ENCODE peak calls at places on chromosomes 2 and 18, in seven cellular contexts. One of them, this sample, is unnamed. For H3K4me1, the result is how much of the 10 kb centered on the place peaks cover.

GRCh38 chr2:205776139-205776538 is 93.8 kb downstream of the NRP2 start:
- DNase-seq in IMR-90: no peak
- DNase-seq in pancreas: peak
- DNase-seq in upper lobe of right lung: peak
- DNase-seq in sigmoid colon: no peak
- DNase-seq in upper lobe of left lung: peak
- DNase-seq in right lobe of liver: peak
- DNase-seq in this sample: peak

GRCh38 chr2:126915903-126916302 is 17.2 kb downstream of the TEX51 start:
- DNase-seq in IMR-90: no peak
- DNase-seq in right lobe of liver: no peak
- DNase-seq in pancreas: no peak
- DNase-seq in sigmoid colon: no peak
- DNase-seq in upper lobe of right lung: no peak
- DNase-seq in upper lobe of left lung: no peak
- DNase-seq in this sample: no peak

GRCh38 chr2:127626175-127626574 is 19.8 kb upstream of the GPR17 start:
- DNase-seq in IMR-90: no peak
- DNase-seq in sigmoid colon: peak
- DNase-seq in upper lobe of right lung: peak
- DNase-seq in pancreas: no peak
- DNase-seq in right lobe of liver: no peak
- DNase-seq in upper lobe of left lung: no peak
- DNase-seq in this sample: no peak

GRCh38 chr2:40458271-40458794 is 6.4 kb upstream of the SLC8A1 start:
- DNase-seq in upper lobe of right lung: no peak
- DNase-seq in sigmoid colon: no peak
- DNase-seq in upper lobe of left lung: no peak
- DNase-seq in pancreas: no peak
- DNase-seq in IMR-90: no peak
- DNase-seq in right lobe of liver: no peak
- DNase-seq in this sample: no peak

GRCh38 chr18:58611471-58612131 is 17.3 kb downstream of the ALPK2 start:
- DNase-seq in right lobe of liver: no peak
- DNase-seq in upper lobe of right lung: no peak
- DNase-seq in IMR-90: no peak
- DNase-seq in pancreas: no peak
- DNase-seq in upper lobe of left lung: no peak
- DNase-seq in sigmoid colon: no peak
- DNase-seq in this sample: peak

GRCh38 chr2:48178611-48179010 is 272.3 kb upstream of the FBXO11 start:
- DNase-seq in right lobe of liver: no peak
- DNase-seq in upper lobe of left lung: no peak
- DNase-seq in sigmoid colon: no peak
- DNase-seq in upper lobe of right lung: no peak
- DNase-seq in pancreas: no peak
- DNase-seq in IMR-90: no peak
- DNase-seq in this sample: no peak

GRCh38 chr2:181354626-181355025 is 102.6 kb upstream of the ITGA4 start:
- DNase-seq in IMR-90: peak
- DNase-seq in sigmoid colon: no peak
- DNase-seq in upper lobe of right lung: no peak
- DNase-seq in pancreas: no peak
- DNase-seq in right lobe of liver: no peak
- DNase-seq in upper lobe of left lung: no peak
- DNase-seq in this sample: no peak

GRCh38 chr2:223993634-223994232 is 36.5 kb downstream of the MRPL44 start:
- DNase-seq in IMR-90: peak
- DNase-seq in upper lobe of left lung: peak
- DNase-seq in sigmoid colon: peak
- DNase-seq in pancreas: peak
- DNase-seq in upper lobe of right lung: no peak
- DNase-seq in right lobe of liver: peak
- DNase-seq in this sample: peak

GRCh38 chr2:30217644-30218361 is 13.5 kb upstream of the LBH start:
- DNase-seq in right lobe of liver: no peak
- DNase-seq in IMR-90: no peak
- DNase-seq in pancreas: peak
- DNase-seq in upper lobe of right lung: peak
- DNase-seq in upper lobe of left lung: peak
- DNase-seq in sigmoid colon: peak
- DNase-seq in this sample: peak

GRCh38 chr2:146984014-146984413 is 860.8 kb upstream of the ACVR2A start:
- DNase-seq in right lobe of liver: no peak
- DNase-seq in sigmoid colon: no peak
- DNase-seq in upper lobe of right lung: no peak
- DNase-seq in upper lobe of left lung: no peak
- DNase-seq in IMR-90: no peak
- DNase-seq in pancreas: no peak
- DNase-seq in this sample: no peak

GRCh38 chr2:150222317-150222716 is 265.1 kb downstream of the RND3 start:
- DNase-seq in upper lobe of right lung: no peak
- DNase-seq in sigmoid colon: no peak
- DNase-seq in upper lobe of left lung: no peak
- DNase-seq in IMR-90: no peak
- DNase-seq in right lobe of liver: no peak
- DNase-seq in pancreas: no peak
- DNase-seq in this sample: no peak

GRCh38 chr18:41585512-41585911 is 369.5 kb upstream of the PIK3C3 start:
- DNase-seq in right lobe of liver: no peak
- DNase-seq in sigmoid colon: no peak
- DNase-seq in IMR-90: no peak
- DNase-seq in pancreas: no peak
- DNase-seq in upper lobe of left lung: no peak
- DNase-seq in upper lobe of right lung: no peak
- DNase-seq in this sample: no peak

GRCh38 chr2:66445076-66445724 is 10.3 kb downstream of the MEIS1 start:
- DNase-seq in upper lobe of right lung: no peak
- DNase-seq in upper lobe of left lung: no peak
- DNase-seq in sigmoid colon: peak
- DNase-seq in pancreas: peak
- DNase-seq in IMR-90: no peak
- DNase-seq in right lobe of liver: peak
- DNase-seq in this sample: peak

GRCh38 chr2:197092431-197092830 is 165.9 kb upstream of the PGAP1 start:
- DNase-seq in pancreas: no peak
- DNase-seq in sigmoid colon: peak
- DNase-seq in upper lobe of right lung: no peak
- DNase-seq in upper lobe of left lung: no peak
- DNase-seq in right lobe of liver: no peak
- DNase-seq in IMR-90: peak
- DNase-seq in this sample: no peak

GRCh38 chr2:69911985-69912563 is 2.8 kb upstream of the MXD1 start:
- DNase-seq in right lobe of liver: no peak
- DNase-seq in pancreas: no peak
- DNase-seq in sigmoid colon: no peak
- DNase-seq in upper lobe of right lung: no peak
- DNase-seq in IMR-90: peak
- DNase-seq in upper lobe of left lung: no peak
- DNase-seq in this sample: no peak

GRCh38 chr2:20446917-20447436 is at the start of gene RHOB:
- DNase-seq in pancreas: peak
- DNase-seq in IMR-90: peak
- DNase-seq in right lobe of liver: peak
- DNase-seq in upper lobe of right lung: peak
- DNase-seq in upper lobe of left lung: peak
- DNase-seq in sigmoid colon: peak
- DNase-seq in this sample: peak

GRCh38 chr2:39851691-39852110 is 72.6 kb upstream of the THUMPD2 start:
- DNase-seq in upper lobe of right lung: no peak
- DNase-seq in sigmoid colon: no peak
- DNase-seq in right lobe of liver: no peak
- DNase-seq in upper lobe of left lung: no peak
- DNase-seq in pancreas: no peak
- DNase-seq in IMR-90: peak
- DNase-seq in this sample: peak

GRCh38 chr2:66869076-66869475 is 434.2 kb downstream of the MEIS1 start:
- DNase-seq in IMR-90: peak
- DNase-seq in pancreas: no peak
- DNase-seq in sigmoid colon: no peak
- DNase-seq in upper lobe of right lung: no peak
- DNase-seq in right lobe of liver: no peak
- DNase-seq in upper lobe of left lung: no peak
- DNase-seq in this sample: no peak

GRCh38 chr18:48817021-48817461 is 133.7 kb downstream of the SMAD7 start:
- DNase-seq in pancreas: no peak
- DNase-seq in upper lobe of left lung: peak
- DNase-seq in IMR-90: no peak
- DNase-seq in right lobe of liver: no peak
- DNase-seq in sigmoid colon: peak
- DNase-seq in upper lobe of right lung: peak
- DNase-seq in this sample: peak

GRCh38 chr2:159083601-159084000 is 115.2 kb downstream of the TANC1 start:
- DNase-seq in right lobe of liver: no peak
- DNase-seq in pancreas: no peak
- DNase-seq in upper lobe of right lung: no peak
- DNase-seq in sigmoid colon: no peak
- DNase-seq in IMR-90: peak
- DNase-seq in upper lobe of left lung: no peak
- DNase-seq in this sample: no peak

GRCh38 chr2:34102359-34102758 is 503.3 kb upstream of the FAM98A start:
- DNase-seq in upper lobe of right lung: no peak
- DNase-seq in sigmoid colon: no peak
- DNase-seq in upper lobe of left lung: no peak
- DNase-seq in IMR-90: peak
- DNase-seq in right lobe of liver: no peak
- DNase-seq in pancreas: no peak
- DNase-seq in this sample: no peak

GRCh38 chr18:55821219-55821618 is 233.2 kb upstream of the TCF4 start:
- DNase-seq in pancreas: no peak
- DNase-seq in IMR-90: peak
- DNase-seq in upper lobe of right lung: no peak
- DNase-seq in sigmoid colon: no peak
- DNase-seq in upper lobe of left lung: no peak
- DNase-seq in right lobe of liver: no peak
- DNase-seq in this sample: no peak

GRCh38 chr2:101027852-101028251 is 25.8 kb downstream of the RPL31 start:
- DNase-seq in IMR-90: no peak
- DNase-seq in pancreas: no peak
- DNase-seq in sigmoid colon: no peak
- DNase-seq in upper lobe of right lung: no peak
- DNase-seq in upper lobe of left lung: no peak
- DNase-seq in right lobe of liver: no peak
- DNase-seq in this sample: no peak

GRCh38 chr2:101037161-101037755 is 35.2 kb downstream of the RPL31 start:
- DNase-seq in IMR-90: no peak
- DNase-seq in pancreas: no peak
- DNase-seq in upper lobe of left lung: no peak
- DNase-seq in right lobe of liver: no peak
- DNase-seq in upper lobe of right lung: no peak
- DNase-seq in sigmoid colon: no peak
- DNase-seq in this sample: no peak

GRCh38 chr2:101030866-101031554 is 28.9 kb downstream of the RPL31 start:
- DNase-seq in sigmoid colon: no peak
- DNase-seq in right lobe of liver: no peak
- DNase-seq in upper lobe of left lung: no peak
- DNase-seq in IMR-90: no peak
- DNase-seq in upper lobe of right lung: no peak
- DNase-seq in pancreas: no peak
- DNase-seq in this sample: no peak

GRCh38 chr2:101036562-101036961 is 34.5 kb downstream of the RPL31 start:
- DNase-seq in right lobe of liver: no peak
- DNase-seq in upper lobe of right lung: no peak
- DNase-seq in sigmoid colon: no peak
- DNase-seq in IMR-90: peak
- DNase-seq in pancreas: no peak
- DNase-seq in upper lobe of left lung: no peak
- DNase-seq in this sample: no peak

GRCh38 chr2:101032100-101032776 is 30.1 kb downstream of the RPL31 start:
- DNase-seq in sigmoid colon: no peak
- DNase-seq in upper lobe of left lung: no peak
- DNase-seq in pancreas: no peak
- DNase-seq in IMR-90: no peak
- DNase-seq in upper lobe of right lung: no peak
- DNase-seq in right lobe of liver: no peak
- DNase-seq in this sample: no peak
- TF ChIP-seq CTCF in sigmoid colon: no peak
- TF ChIP-seq CTCF in upper lobe of left lung: no peak
- TF ChIP-seq CTCF in pancreas: no peak
- TF ChIP-seq CTCF in IMR-90: no peak
- TF ChIP-seq CTCF in upper lobe of right lung: no peak
- TF ChIP-seq CTCF in right lobe of liver: no peak
- TF ChIP-seq CTCF in this sample: no peak

GRCh38 chr18:79470547-79470946 is 74.8 kb downstream of the NFATC1 start:
- DNase-seq in upper lobe of left lung: no peak
- DNase-seq in pancreas: no peak
- DNase-seq in IMR-90: no peak
- DNase-seq in sigmoid colon: no peak
- DNase-seq in upper lobe of right lung: no peak
- DNase-seq in right lobe of liver: no peak
- DNase-seq in this sample: peak
- H3K4me1 ChIP-seq in upper lobe of left lung: under half
- H3K4me1 ChIP-seq in pancreas: under half
- H3K4me1 ChIP-seq in IMR-90: under half
- H3K4me1 ChIP-seq in sigmoid colon: under half
- H3K4me1 ChIP-seq in upper lobe of right lung: under half
- H3K4me1 ChIP-seq in right lobe of liver: under half
- H3K4me1 ChIP-seq in this sample: under half

DNA sequence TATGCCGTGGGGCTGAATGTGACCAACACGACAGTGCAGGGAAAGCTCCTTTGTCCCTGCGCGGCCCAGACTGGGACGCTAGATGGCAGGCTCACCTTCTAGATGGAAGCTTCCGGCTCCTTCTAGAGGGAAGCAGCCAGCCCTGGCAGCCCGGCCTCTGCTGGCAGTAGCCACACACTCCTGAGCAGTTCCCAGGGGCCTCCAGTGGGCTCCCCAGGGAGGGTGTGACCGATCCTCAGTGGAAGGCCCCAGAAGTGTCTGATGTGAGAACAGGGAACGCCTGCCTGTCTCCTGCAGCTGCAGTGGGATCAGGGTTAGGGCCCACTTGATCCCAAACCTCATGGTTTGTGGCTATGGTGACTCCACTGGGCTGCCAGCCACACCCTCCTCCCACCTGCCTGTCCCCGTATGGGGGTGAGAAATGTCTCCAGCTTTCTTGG is 48.5 kb upstream of the LRPPRC start:
- DNase-seq in right lobe of liver: peak
- DNase-seq in IMR-90: peak
- DNase-seq in upper lobe of left lung: peak
- DNase-seq in sigmoid colon: peak
- DNase-seq in pancreas: peak
- DNase-seq in upper lobe of right lung: peak
- DNase-seq in this sample: peak
- TF ChIP-seq CTCF in right lobe of liver: peak
- TF ChIP-seq CTCF in IMR-90: peak
- TF ChIP-seq CTCF in upper lobe of left lung: peak
- TF ChIP-seq CTCF in sigmoid colon: peak
- TF ChIP-seq CTCF in pancreas: peak
- TF ChIP-seq CTCF in upper lobe of right lung: peak
- TF ChIP-seq CTCF in this sample: peak

DNA sequence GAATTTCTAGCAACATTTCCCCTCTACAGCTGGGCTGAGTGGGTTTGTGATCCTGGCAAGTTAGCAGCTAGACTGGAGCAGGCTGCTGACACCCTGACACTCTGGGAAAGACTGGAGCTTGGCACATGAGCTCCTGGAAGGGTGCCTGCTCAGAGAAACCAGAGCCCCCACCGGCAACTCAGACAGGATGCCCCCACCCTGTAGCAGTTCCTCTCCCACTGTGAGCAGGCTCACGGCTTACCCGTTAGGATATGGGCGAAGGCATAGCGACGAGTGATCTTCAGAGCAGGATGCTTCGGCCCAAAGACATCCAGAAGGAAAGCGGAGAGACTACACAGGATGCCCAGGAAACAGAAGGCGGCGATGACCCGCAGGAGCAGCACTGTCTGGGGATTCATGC is 11.2 kb downstream of the TMEM127 start:
- DNase-seq in upper lobe of left lung: no peak
- DNase-seq in upper lobe of right lung: no peak
- DNase-seq in sigmoid colon: peak
- DNase-seq in IMR-90: no peak
- DNase-seq in right lobe of liver: no peak
- DNase-seq in pancreas: no peak
- DNase-seq in this sample: no peak
- H3K4me1 ChIP-seq in upper lobe of left lung: half or more
- H3K4me1 ChIP-seq in upper lobe of right lung: half or more
- H3K4me1 ChIP-seq in sigmoid colon: under half
- H3K4me1 ChIP-seq in IMR-90: under half
- H3K4me1 ChIP-seq in right lobe of liver: under half
- H3K4me1 ChIP-seq in pancreas: under half
- H3K4me1 ChIP-seq in this sample: under half